ENCODE peak calls at places on chromosomes 16 and 17, in eight cellular contexts. M is heart right ventricle; L is tibial nerve; K is cardiac muscle cell; I is HCT116; X is CD8-positive, alpha-beta T cell; Z is left ventricle myocardium inferior; H is Peyer's patch. J is an unnamed sample. For H3K9me3 and H3K4me1, the result is how much of the 10 kb centered on the place peaks cover.

GRCh38 chr17:49694847-49695697 is 12.7 kb downstream of the SLC35B1 start:
- DNase-seq in M (peak), L (peak), K (peak), I (no peak), X (peak), Z (peak), H (peak), J (no peak)

GRCh38 chr17:49390548-49391324 is 23.9 kb downstream of the PHB1 start:
- DNase-seq in M (no peak), L (no peak), K (no peak), I (no peak), X (no peak), Z (no peak), H (peak), J (peak)

GRCh38 chr17:80265205-80266068 is 4.8 kb downstream of the RNF213 start:
- DNase-seq in M (no peak), L (no peak), K (no peak), I (no peak), X (peak), Z (no peak), H (no peak), J (no peak)

GRCh38 chr16:49550666-49551065 is 177.1 kb downstream of the C16orf78 start:
- DNase-seq in M (no peak), L (no peak), K (no peak), I (no peak), X (no peak), Z (no peak), H (no peak), J (no peak)

GRCh38 chr16:54985156-54985555 is 54.5 kb downstream of the IRX5 start:
- DNase-seq in M (no peak), L (no peak), K (no peak), I (no peak), X (no peak), Z (no peak), H (no peak), J (no peak)

GRCh38 chr16:4265676-4266075 is 7.1 kb downstream of the TFAP4 start:
- DNase-seq in M (no peak), L (no peak), K (no peak), I (no peak), X (no peak), Z (no peak), H (no peak), J (no peak)

GRCh38 chr16:4744758-4745569 is 10.6 kb downstream of the DNAAF8 start:
- DNase-seq in M (no peak), L (no peak), K (no peak), I (no peak), X (no peak), Z (no peak), H (no peak), J (no peak)

GRCh38 chr16:68792465-68793324 is 50.6 kb upstream of the TANGO6 start:
- DNase-seq in M (no peak), L (no peak), K (no peak), I (no peak), X (no peak), Z (no peak), H (peak), J (peak)

GRCh38 chr16:83906690-83907089 is 7.8 kb downstream of the MLYCD start:
- DNase-seq in M (no peak), L (no peak), K (peak), I (no peak), X (no peak), Z (no peak), H (no peak), J (no peak)

DNA sequence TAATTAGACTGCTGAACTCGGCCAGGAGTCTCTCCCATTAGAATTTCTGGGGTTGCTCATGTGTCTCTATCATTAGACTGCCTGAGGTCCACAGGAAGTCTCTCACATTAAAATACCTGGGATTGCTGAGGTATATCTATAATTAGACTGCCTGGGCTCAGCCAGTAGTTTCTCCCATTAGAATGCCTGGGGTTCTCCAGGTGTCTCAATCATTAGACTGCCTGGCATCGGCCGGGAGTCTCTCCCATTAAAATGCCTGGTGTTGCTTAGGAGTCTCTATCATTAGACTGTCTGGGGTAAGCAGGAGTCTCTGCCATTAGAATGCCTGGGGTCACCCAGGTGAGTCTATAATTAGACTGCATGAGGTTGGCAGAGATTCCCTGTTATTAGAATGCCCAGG is 2233.4 kb downstream of the TP53TG3F start:
- DNase-seq in M (no peak), L (no peak), K (no peak), I (no peak), X (no peak), Z (no peak), H (no peak), J (no peak)
- H3K9me3 ChIP-seq in M (half or more), L (under half), K (under half), I (under half), X (under half), Z (half or more), H (under half), J (half or more)

GRCh38 chr17:21278304-21279197 is 6.0 kb upstream of the MAP2K3 start:
- DNase-seq in M (no peak), L (peak), K (no peak), I (no peak), X (no peak), Z (peak), H (peak), J (peak)
- TF ChIP-seq CTCF in M (no peak), L (no peak), K (no peak), I (peak), X (no peak), Z (no peak), H (peak), J (no peak)

GRCh38 chr17:36926701-36927100 is 10.6 kb upstream of the LHX1 start:
- DNase-seq in M (no peak), L (no peak), K (no peak), I (no peak), X (no peak), Z (no peak), H (no peak), J (no peak)
- H3K4me1 ChIP-seq in M (under half), L (under half), K (half or more), I (under half), X (under half), Z (under half), H (under half), J (under half)

DNA sequence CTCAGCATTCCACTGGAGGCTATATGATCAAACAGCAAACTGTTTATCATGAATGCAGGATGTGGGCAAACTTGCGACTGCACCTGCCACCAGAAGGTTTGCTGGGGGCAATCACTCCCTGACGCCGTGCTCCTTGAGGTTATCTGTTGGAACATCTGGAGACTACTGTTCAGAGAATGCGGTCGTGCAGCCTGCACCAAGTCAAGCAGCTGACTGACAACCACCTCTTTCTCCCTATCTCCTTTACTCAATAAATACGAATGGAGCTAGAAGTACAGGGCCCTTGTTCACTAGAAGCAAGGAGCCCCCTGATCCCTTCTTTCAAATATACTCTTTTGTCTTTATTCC is 2101.2 kb downstream of the TP53TG3F start:
- DNase-seq in M (no peak), L (no peak), K (no peak), I (no peak), X (no peak), Z (no peak), H (no peak), J (no peak)
- H3K9me3 ChIP-seq in M (under half), L (under half), K (under half), I (under half), X (under half), Z (under half), H (under half), J (half or more)

GRCh38 chr16:19474617-19475016 is 47.3 kb downstream of the GDE1 start:
- DNase-seq in M (no peak), L (no peak), K (no peak), I (no peak), X (no peak), Z (no peak), H (no peak), J (no peak)
- TF ChIP-seq CTCF in M (no peak), L (no peak), K (no peak), I (peak), X (no peak), Z (no peak), H (no peak), J (no peak)

J was measured in mucosa of descending colon.